ENCODE peak calls at places on chromosomes 11 and 22, in four cellular contexts. One of them, this sample, is unnamed.

GRCh38 chr11:63767415-63768231 is 952 bp downstream of the ZFTA start:
- DNase-seq in mucosa of descending colon: peak
- DNase-seq in left kidney: peak
- DNase-seq in iPS DF 19.7: peak
- DNase-seq in this sample: peak

GRCh38 chr22:38694049-38694448 is 6.7 kb downstream of the JOSD1 start:
- DNase-seq in mucosa of descending colon: peak
- DNase-seq in left kidney: no peak
- DNase-seq in iPS DF 19.7: no peak
- DNase-seq in this sample: no peak

GRCh38 chr11:117458275-117459120 is 130.8 kb downstream of the CEP164 start:
- DNase-seq in mucosa of descending colon: no peak
- DNase-seq in left kidney: peak
- DNase-seq in iPS DF 19.7: no peak
- DNase-seq in this sample: peak

GRCh38 chr22:36002861-36003260 is 25.8 kb downstream of the RBFOX2 start:
- DNase-seq in mucosa of descending colon: no peak
- DNase-seq in left kidney: no peak
- DNase-seq in iPS DF 19.7: no peak
- DNase-seq in this sample: no peak

GRCh38 chr22:44582016-44582415 is 84.0 kb upstream of the RTL6 start:
- DNase-seq in mucosa of descending colon: no peak
- DNase-seq in left kidney: no peak
- DNase-seq in iPS DF 19.7: no peak
- DNase-seq in this sample: no peak

GRCh38 chr11:64865286-64866172 is 12.9 kb downstream of the EHD1 start:
- DNase-seq in mucosa of descending colon: no peak
- DNase-seq in left kidney: no peak
- DNase-seq in iPS DF 19.7: no peak
- DNase-seq in this sample: no peak

GRCh38 chr11:68016904-68017817 is 7.0 kb downstream of the ALDH3B1 start:
- DNase-seq in mucosa of descending colon: peak
- DNase-seq in left kidney: no peak
- DNase-seq in iPS DF 19.7: no peak
- DNase-seq in this sample: no peak

GRCh38 chr11:11382858-11383532 is 29.9 kb upstream of the CSNK2A3 start:
- DNase-seq in mucosa of descending colon: no peak
- DNase-seq in left kidney: peak
- DNase-seq in iPS DF 19.7: no peak
- DNase-seq in this sample: no peak

GRCh38 chr11:61369372-61370348 is 7.5 kb downstream of the TMEM138 start:
- DNase-seq in mucosa of descending colon: no peak
- DNase-seq in left kidney: no peak
- DNase-seq in iPS DF 19.7: no peak
- DNase-seq in this sample: no peak

GRCh38 chr11:31813242-31813960 is 2.3 kb upstream of the PAX6 start:
- DNase-seq in mucosa of descending colon: no peak
- DNase-seq in left kidney: peak
- DNase-seq in iPS DF 19.7: no peak
- DNase-seq in this sample: no peak

This sample was measured in stimulated activated naive CD8-positive, alpha-beta T cell treated with anti-CD3 and anti-CD28 coated beads, Interleukin-15, amount 100 ng/mL, for 72 hours.